ENCODE peak calls at places on chromosomes 3 and 15, in four cellular contexts. M is neural progenitor cell; F is CD8-positive, alpha-beta T cell; O is body of pancreas. J is an unnamed sample.

GRCh38 chr3:179093807-179094206 is 22.2 kb upstream of the ZMAT3 start:
- DNase-seq in M (no peak), F (no peak), O (no peak), J (no peak)

GRCh38 chr3:193617628-193618027 is 24.6 kb downstream of the OPA1 start:
- DNase-seq in M (no peak), F (no peak), O (no peak), J (no peak)

GRCh38 chr3:187587012-187587544 is 83.1 kb downstream of the SST start:
- DNase-seq in M (no peak), F (no peak), O (no peak), J (no peak)

GRCh38 chr15:98718426-98719168 is 70.3 kb downstream of the IGF1R start:
- DNase-seq in M (no peak), F (no peak), O (no peak), J (no peak)

GRCh38 chr15:96213045-96213444 is 117.5 kb upstream of the NR2F2 start:
- DNase-seq in M (no peak), F (no peak), O (no peak), J (no peak)

GRCh38 chr3:76943058-76943457 is 96.8 kb upstream of the ROBO2 start:
- DNase-seq in M (no peak), F (no peak), O (peak), J (no peak)

GRCh38 chr3:134485075-134485536 is 679 bp downstream of the ANAPC13 start:
- DNase-seq in M (peak), F (no peak), O (peak), J (no peak)

GRCh38 chr3:188320757-188321156 is 166.8 kb downstream of the LPP start:
- DNase-seq in M (no peak), F (no peak), O (no peak), J (no peak)

GRCh38 chr15:43165801-43166325 is 19.3 kb upstream of the CCNDBP1 start:
- DNase-seq in M (no peak), F (no peak), O (no peak), J (no peak)

GRCh38 chr3:134463676-134464611 is 21.8 kb downstream of the ANAPC13 start:
- DNase-seq in M (peak), F (no peak), O (peak), J (no peak)

GRCh38 chr3:30638685-30639412 is 32.4 kb downstream of the TGFBR2 start:
- DNase-seq in M (no peak), F (no peak), O (no peak), J (no peak)

GRCh38 chr3:150062492-150062891 is 91.8 kb upstream of the PFN2 start:
- DNase-seq in M (peak), F (no peak), O (no peak), J (no peak)

GRCh38 chr3:110314512-110315114 is 757.0 kb upstream of the NECTIN3 start:
- DNase-seq in M (peak), F (peak), O (peak), J (peak)

GRCh38 chr3:47291158-47291753 is 8.5 kb downstream of the KLHL18 start:
- DNase-seq in M (no peak), F (no peak), O (no peak), J (no peak)

GRCh38 chr3:73384091-73384906 is 240.4 kb downstream of the PDZRN3 start:
- DNase-seq in M (no peak), F (no peak), O (no peak), J (no peak)

GRCh38 chr3:43296565-43296964 is 10.2 kb downstream of the SNRK start:
- DNase-seq in M (no peak), F (peak), O (peak), J (peak)

GRCh38 chr3:121749276-121750086 is at the start of gene GOLGB1:
- DNase-seq in M (peak), F (peak), O (peak), J (peak)

GRCh38 chr3:57949779-57950618 is 58.2 kb upstream of the FLNB start:
- DNase-seq in M (no peak), F (no peak), O (peak), J (no peak)

GRCh38 chr3:37383323-37383722 is 208.9 kb upstream of the LRRFIP2 start:
- DNase-seq in M (no peak), F (no peak), O (no peak), J (no peak)

GRCh38 chr3:184691397-184692131 is 20.3 kb downstream of the MAGEF1 start:
- DNase-seq in M (no peak), F (no peak), O (no peak), J (no peak)

GRCh38 chr15:60729850-60730458 is 251.0 kb upstream of the ICE2 start:
- DNase-seq in M (no peak), F (no peak), O (no peak), J (no peak)

GRCh38 chr15:99006904-99007495 is 592 bp downstream of the PGPEP1L start:
- DNase-seq in M (no peak), F (no peak), O (no peak), J (no peak)

GRCh38 chr3:37862219-37862711 is 585 bp downstream of the CTDSPL start:
- DNase-seq in M (peak), F (no peak), O (peak), J (no peak)

GRCh38 chr3:58463181-58463941 is 28.5 kb upstream of the KCTD6 start:
- DNase-seq in M (peak), F (peak), O (peak), J (peak)

GRCh38 chr3:78589778-78590177 is 1178.0 kb downstream of the ROBO1 start:
- DNase-seq in M (peak), F (no peak), O (no peak), J (no peak)

GRCh38 chr15:55673287-55673686 is 69.7 kb downstream of the PRTG start:
- DNase-seq in M (no peak), F (no peak), O (no peak), J (no peak)

GRCh38 chr3:17740703-17741102 is 1.7 kb downstream of the TBC1D5 start:
- DNase-seq in M (no peak), F (no peak), O (peak), J (no peak)

GRCh38 chr3:94734201-94734600 is 671.3 kb downstream of the NSUN3 start:
- DNase-seq in M (peak), F (no peak), O (no peak), J (no peak)

GRCh38 chr3:132268956-132269355 is 48.3 kb upstream of the ACP3 start:
- DNase-seq in M (peak), F (no peak), O (no peak), J (no peak)

GRCh38 chr3:7978104-7978457 is 523.5 kb upstream of the LMCD1 start:
- DNase-seq in M (peak), F (no peak), O (no peak), J (no peak)

GRCh38 chr3:119085070-119085439 is 50.4 kb upstream of the IGSF11 start:
- DNase-seq in M (no peak), F (no peak), O (no peak), J (no peak)
- TF ChIP-seq CTCF in M (no peak), F (no peak), O (no peak), J (no peak)

DNA sequence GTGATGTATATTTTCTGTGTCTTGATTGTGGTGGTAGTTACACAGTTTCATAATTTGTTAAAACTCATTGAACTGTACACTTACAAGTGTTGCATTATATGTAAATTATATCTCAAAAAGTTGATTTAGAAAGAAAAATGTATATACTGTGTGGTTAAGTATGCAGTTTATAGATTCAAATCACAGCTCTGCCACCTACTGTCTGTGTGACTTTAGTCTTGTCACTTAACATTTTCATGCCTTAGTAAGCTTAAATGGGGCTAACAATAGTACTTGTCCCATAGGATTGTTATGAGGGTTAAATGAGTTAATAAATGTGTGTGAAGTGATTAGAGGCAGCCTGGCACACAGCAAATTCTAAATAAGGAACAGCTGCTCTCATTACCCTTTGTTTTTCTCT is 120.9 kb upstream of the P2RY1 start:
- DNase-seq in M (no peak), F (no peak), O (no peak), J (no peak)
- TF ChIP-seq CTCF in M (no peak), F (no peak), O (no peak), J (no peak)

GRCh38 chr3:185867650-185868049 is 42.8 kb upstream of the IGF2BP2 start:
- DNase-seq in M (no peak), F (no peak), O (no peak), J (no peak)

GRCh38 chr3:185866995-185867394 is 42.2 kb upstream of the IGF2BP2 start:
- DNase-seq in M (no peak), F (no peak), O (no peak), J (no peak)

GRCh38 chr3:185865277-185865676 is 40.4 kb upstream of the IGF2BP2 start:
- DNase-seq in M (peak), F (no peak), O (no peak), J (no peak)

GRCh38 chr3:185864767-185865166 is 39.9 kb upstream of the IGF2BP2 start:
- DNase-seq in M (no peak), F (no peak), O (no peak), J (no peak)

DNA sequence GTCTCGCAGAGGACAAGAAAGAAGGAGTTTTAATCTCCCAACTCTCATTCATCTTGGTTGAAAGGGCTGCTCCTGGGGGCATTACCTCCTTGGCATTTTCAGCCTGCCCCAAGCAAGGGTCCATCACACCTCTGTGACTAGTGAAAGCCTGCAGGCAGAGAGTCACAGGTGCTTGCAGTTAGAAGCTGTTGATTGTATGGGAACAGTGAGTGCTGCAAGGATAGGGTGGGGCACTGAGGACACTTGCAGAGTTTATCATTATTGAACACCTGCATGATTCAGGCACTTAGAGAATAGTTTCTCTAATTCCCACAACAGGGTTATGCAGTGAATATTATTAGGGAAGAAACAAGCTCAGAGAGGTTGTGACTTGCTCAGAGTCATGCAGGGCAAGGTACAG is 41.7 kb upstream of the IGF2BP2 start:
- DNase-seq in M (no peak), F (no peak), O (no peak), J (no peak)
- TF ChIP-seq CTCF in M (no peak), F (no peak), O (no peak), J (no peak)

DNA sequence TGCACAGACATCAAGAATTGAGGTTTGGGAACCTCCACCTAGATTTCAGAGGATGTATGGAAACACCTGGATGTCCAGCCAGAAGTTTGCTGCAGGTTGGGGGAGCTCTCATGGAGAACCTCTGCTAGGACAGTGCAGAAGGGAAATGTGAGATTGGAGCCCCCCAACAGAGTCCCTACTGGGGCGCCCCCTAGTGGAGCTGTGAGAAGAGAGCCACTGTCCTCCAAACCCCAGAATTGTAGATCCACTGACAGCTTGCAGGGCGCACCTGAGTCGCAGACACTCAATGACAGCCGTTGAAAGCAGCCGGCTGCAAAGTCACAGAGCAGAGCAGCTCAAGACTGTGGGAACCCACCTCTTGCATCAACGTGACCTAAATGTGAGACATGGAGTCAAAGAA is 34.6 kb upstream of the EPHA6 start:
- DNase-seq in M (no peak), F (no peak), O (no peak), J (no peak)
- TF ChIP-seq CTCF in M (peak), F (no peak), O (no peak), J (no peak)

GRCh38 chr15:58444056-58444455 is 12.3 kb downstream of the LIPC start:
- DNase-seq in M (no peak), F (no peak), O (peak), J (no peak)
- TF ChIP-seq CTCF in M (no peak), F (no peak), O (no peak), J (no peak)

J was measured in natural killer cell.